ENCODE peak calls at places on chromosomes 13 and 19, in six cellular contexts. T, U, W, O, M and G are unnamed samples.

GRCh38 chr19:7703332-7703731 is 1.4 kb upstream of the FCER2 start:
- DNase-seq in T (no peak), U (no peak), W (no peak), O (no peak), M (no peak), G (no peak)

GRCh38 chr19:1633269-1633606 is 19.2 kb downstream of the TCF3 start:
- DNase-seq in T (no peak), U (no peak), W (no peak), O (no peak), M (no peak), G (no peak)

GRCh38 chr13:24505256-24505655 is 7.3 kb downstream of the PARP4 start:
- DNase-seq in T (no peak), U (no peak), W (no peak), O (no peak), M (no peak), G (no peak)

GRCh38 chr19:7386308-7386707 is 37.6 kb downstream of the ARHGEF18 start:
- DNase-seq in T (no peak), U (no peak), W (no peak), O (peak), M (peak), G (no peak)

GRCh38 chr13:67736646-67737420 is 506.7 kb upstream of the PCDH9 start:
- DNase-seq in T (no peak), U (peak), W (no peak), O (no peak), M (no peak), G (peak)

GRCh38 chr13:40470665-40471064 is 195.8 kb downstream of the FOXO1 start:
- DNase-seq in T (no peak), U (no peak), W (no peak), O (no peak), M (peak), G (no peak)

GRCh38 chr13:60343978-60344377 is 53.0 kb upstream of the TDRD3 start:
- DNase-seq in T (no peak), U (no peak), W (no peak), O (no peak), M (no peak), G (no peak)

GRCh38 chr13:30998548-30999140 is 66.2 kb downstream of the TEX26 start:
- DNase-seq in T (no peak), U (peak), W (no peak), O (no peak), M (peak), G (peak)

GRCh38 chr19:10230155-10230903 is 802 bp downstream of the S1PR2 start:
- DNase-seq in T (peak), U (no peak), W (peak), O (peak), M (peak), G (no peak)

GRCh38 chr19:35666251-35666913 is at the start of gene UPK1A:
- DNase-seq in T (no peak), U (no peak), W (no peak), O (no peak), M (no peak), G (no peak)